ENCODE peak calls at places on chromosomes 13 and 19, in seven cellular contexts. O is GM12878, X is K562, B is HCT116, W is H1, R is HepG2, I is SK-N-SH. H is an unnamed sample.

GRCh38 chr19:33444993-33445751 is 71.7 kb downstream of the CEBPG start:
- DNase-seq in W (no peak), I (no peak), O (no peak), B (no peak), R (no peak), X (no peak), H (no peak)

GRCh38 chr13:60431108-60431700 is 34.2 kb downstream of the TDRD3 start:
- DNase-seq in X (peak; percentile 19), B (peak; percentile 46), W (no peak), I (peak; percentile 36), O (peak; percentile 61), R (peak; percentile 47), H (peak; percentile 60)

GRCh38 chr19:7099597-7099921 is 30.1 kb downstream of the ZNF557 start:
- DNase-seq in R (no peak), W (peak; percentile 71), B (no peak), I (no peak), O (no peak), X (no peak), H (no peak)

GRCh38 chr13:90238433-90238832 is 1109.1 kb upstream of the MIR17HG start:
- DNase-seq in O (no peak), I (no peak), B (no peak), W (no peak), R (no peak), X (no peak), H (no peak)

GRCh38 chr13:38872693-38873092 is 117.9 kb downstream of the STOML3 start:
- DNase-seq in W (peak; percentile 51), I (peak; percentile 41), O (no peak), X (peak; percentile 9), R (peak; percentile 35), B (peak; percentile 42), H (peak; percentile 77)

GRCh38 chr13:27172495-27172842 is 858 bp upstream of the USP12 start:
- DNase-seq in W (no peak), X (no peak), B (no peak), O (no peak), I (peak; percentile 23), R (no peak), H (no peak)

GRCh38 chr19:10321874-10322835 is 6.3 kb upstream of the FDX2 start:
- DNase-seq in B (no peak), O (no peak), W (no peak), I (peak; percentile 23), R (no peak), X (no peak), H (no peak)

GRCh38 chr13:27270594-27271520 is at the start of gene RASL11A:
- DNase-seq in X (peak; percentile 82), R (peak; percentile 70), W (peak; percentile 74), I (peak; percentile 92), O (no peak), B (peak; percentile 36), H (peak; percentile 64)

GRCh38 chr13:48977973-48978372 is 2.3 kb downstream of the FNDC3A start:
- DNase-seq in X (no peak), R (no peak), B (no peak), W (no peak), I (no peak), O (no peak), H (no peak)

GRCh38 chr19:16319466-16319865 is 5.2 kb upstream of the KLF2 start:
- DNase-seq in I (no peak), X (no peak), W (no peak), R (no peak), O (no peak), B (no peak), H (no peak)

GRCh38 chr13:26991508-26992181 is 180.0 kb downstream of the USP12 start:
- DNase-seq in W (no peak), R (peak; percentile 97), X (no peak), O (no peak), I (no peak), B (no peak), H (no peak)

GRCh38 chr13:51552027-51552426 is 32.2 kb upstream of the WDFY2 start:
- DNase-seq in B (no peak), I (no peak), R (no peak), O (no peak), X (no peak), W (no peak), H (no peak)

GRCh38 chr19:53102186-53102585 is 1.0 kb downstream of the ZNF160 start:
- DNase-seq in O (no peak), X (peak; percentile 15), B (no peak), R (no peak), W (no peak), I (peak; percentile 59), H (no peak)

GRCh38 chr13:77113496-77113895 is 86.5 kb upstream of the FBXL3 start:
- DNase-seq in X (no peak), I (no peak), B (no peak), O (no peak), R (no peak), W (no peak), H (no peak)

GRCh38 chr13:99677388-99677951 is 176.2 kb downstream of the TM9SF2 start:
- DNase-seq in R (no peak), W (no peak), X (no peak), B (no peak), O (no peak), I (peak; percentile 44), H (no peak)

GRCh38 chr13:98664047-98664446 is 87.1 kb upstream of the STK24 start:
- DNase-seq in W (no peak), I (no peak), O (no peak), X (no peak), B (peak; percentile 85), R (no peak), H (no peak)

GRCh38 chr13:29817604-29818378 is 32.6 kb downstream of the UBL3 start:
- DNase-seq in W (no peak), B (no peak), R (no peak), X (no peak), O (peak; percentile 69), I (peak; percentile 16), H (no peak)

GRCh38 chr13:102698649-102698980 is 3.8 kb upstream of the METTL21C start:
- DNase-seq in R (no peak), I (no peak), O (no peak), W (no peak), X (no peak), B (no peak), H (no peak)

GRCh38 chr19:39923862-39924261 is 10.6 kb downstream of the FCGBP start:
- DNase-seq in I (no peak), W (no peak), O (no peak), R (no peak), B (no peak), X (no peak), H (no peak)

GRCh38 chr13:110524484-110525254 is 36.9 kb downstream of the RAB20 start:
- DNase-seq in R (no peak), O (no peak), I (peak; percentile 72), B (no peak), W (no peak), X (no peak), H (peak; percentile 78)

GRCh38 chr19:11045536-11045935 is 43.7 kb upstream of the LDLR start:
- DNase-seq in I (no peak), X (no peak), B (no peak), R (no peak), O (no peak), W (no peak), H (no peak)

GRCh38 chr19:50264483-50265186 is 61.2 kb downstream of the MYH14 start:
- DNase-seq in I (no peak), O (no peak), R (peak; percentile 45), X (peak; percentile 80), W (no peak), B (no peak), H (no peak)
- TF ChIP-seq JUND in I (no peak), O (no peak), R (no peak), X (no peak), W (no peak), B (no peak), H (no peak)

DNA sequence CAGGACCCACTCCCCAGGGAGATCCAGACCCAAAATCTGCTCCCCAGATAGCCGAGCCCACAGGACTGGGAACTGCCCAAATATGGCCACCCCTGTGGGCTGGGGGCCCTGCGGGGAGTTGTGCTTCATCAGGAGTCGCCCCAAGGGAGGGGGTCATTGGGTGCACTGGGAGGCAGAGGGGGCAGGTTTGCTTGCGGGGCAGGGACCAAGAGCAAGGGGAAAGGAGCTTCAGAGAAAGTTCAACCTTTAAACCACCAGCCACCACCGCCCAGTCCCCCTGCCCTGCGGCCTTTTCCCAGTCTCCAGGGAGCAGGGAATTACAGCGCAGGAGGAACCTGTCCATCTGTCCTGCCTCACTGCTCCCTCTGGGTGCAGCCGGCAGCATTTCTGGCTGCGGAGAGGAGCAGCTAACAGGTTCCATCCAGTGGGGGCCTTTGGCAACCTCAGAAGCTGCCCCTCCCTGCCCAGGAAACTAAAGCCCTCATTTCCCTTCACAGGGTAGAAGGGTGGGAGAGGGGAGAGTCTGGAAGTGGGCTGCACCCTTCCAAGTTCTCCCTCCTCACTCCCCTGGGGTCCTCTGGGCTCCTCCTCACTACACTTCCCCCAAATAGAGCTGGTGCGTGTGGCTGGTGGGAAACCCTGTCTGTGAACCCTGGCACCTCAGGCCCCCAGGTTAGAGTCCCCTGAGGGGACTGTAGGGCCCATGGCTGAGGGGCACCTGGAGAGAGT is 13.8 kb upstream of the ASF1B start:
- DNase-seq in X (no peak), B (no peak), W (no peak), O (no peak), R (no peak), I (peak; percentile 61), H (no peak)
- TF ChIP-seq JUND in X (no peak), B (no peak), W (no peak), O (no peak), R (no peak), I (no peak), H (no peak)

DNA sequence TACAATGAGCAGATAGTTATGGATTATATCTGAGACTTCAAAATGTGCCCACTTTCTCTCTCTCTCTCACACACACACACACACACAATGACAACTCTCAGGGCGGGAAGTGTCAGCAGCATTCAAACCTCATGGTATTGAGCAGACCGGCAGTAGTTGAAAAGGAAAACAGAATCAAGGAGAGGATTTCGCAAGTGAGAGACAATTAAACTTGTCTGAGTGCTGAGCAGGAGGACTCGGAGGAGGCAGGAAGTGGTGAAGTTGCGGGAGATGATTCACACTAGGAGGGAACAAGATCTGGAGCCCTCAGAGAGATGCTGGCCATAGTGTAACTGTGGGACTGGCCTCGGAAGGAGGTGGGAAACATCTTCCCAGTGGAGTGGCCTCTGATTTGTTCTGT is 353.1 kb downstream of the EFNB2 start:
- DNase-seq in R (no peak), O (no peak), W (no peak), X (no peak), I (no peak), B (peak; percentile 35), H (no peak)
- TF ChIP-seq JUND in R (no peak), O (no peak), W (no peak), X (no peak), I (peak; percentile 71), B (peak; percentile 50), H (no peak)

GRCh38 chr19:3137139-3137538 is 1.3 kb downstream of the GNA15 start:
- DNase-seq in O (no peak), I (no peak), R (no peak), W (no peak), B (no peak), X (no peak), H (no peak)

GRCh38 chr19:3133793-3134116 is 2.1 kb upstream of the GNA15 start:
- DNase-seq in O (no peak), B (no peak), I (no peak), X (no peak), W (no peak), R (no peak), H (no peak)

GRCh38 chr19:3138268-3138667 is 2.4 kb downstream of the GNA15 start:
- DNase-seq in W (no peak), R (no peak), I (no peak), B (no peak), O (no peak), X (no peak), H (no peak)

GRCh38 chr19:3136684-3137055 is 837 bp downstream of the GNA15 start:
- DNase-seq in W (no peak), R (no peak), B (no peak), I (no peak), O (no peak), X (peak; percentile 5), H (no peak)

GRCh38 chr19:3135961-3136683 is at the start of gene GNA15:
- DNase-seq in X (peak; percentile 13), R (no peak), O (no peak), B (no peak), W (no peak), I (no peak), H (no peak)
- TF ChIP-seq JUND in X (no peak), R (no peak), O (no peak), B (no peak), W (no peak), I (no peak), H (no peak)

H was measured in T47D.